ENCODE peak calls at places on chromosome 21, in four cellular contexts. Y, A, W and L are unnamed samples.

GRCh38 chr21:39084073-39084472 is 99.2 kb downstream of the PSMG1 start:
- DNase-seq in W (no peak), A (no peak), Y (no peak), L (no peak)

GRCh38 chr21:33949516-33950424 is 34.2 kb upstream of the ATP5PO start:
- DNase-seq in A (no peak), W (no peak), Y (no peak), L (no peak)

GRCh38 chr21:32949701-32950100 is 76.0 kb upstream of the OLIG2 start:
- DNase-seq in Y (no peak), W (no peak), A (peak; percentile 24), L (peak; percentile 39)

GRCh38 chr21:27422435-27422834 is 455.5 kb upstream of the ADAMTS5 start:
- DNase-seq in Y (peak; percentile 60), A (no peak), W (no peak), L (no peak)

GRCh38 chr21:10430007-10430406 is 91.4 kb upstream of the TPTE start:
- DNase-seq in W (no peak), Y (no peak), A (no peak), L (no peak)

GRCh38 chr21:21383126-21383525 is 384.9 kb downstream of the NCAM2 start:
- DNase-seq in A (no peak), Y (peak; percentile 11), W (no peak), L (no peak)

GRCh38 chr21:29078884-29079765 is 5.7 kb upstream of the CCT8 start:
- DNase-seq in A (no peak), W (no peak), Y (no peak), L (no peak)

GRCh38 chr21:25871566-25871965 is 136.8 kb downstream of the GABPA start:
- DNase-seq in W (no peak), Y (no peak), A (peak; percentile 45), L (peak; percentile 46)

GRCh38 chr21:25179116-25179515 is 428.2 kb downstream of the MRPL39 start:
- DNase-seq in W (no peak), Y (peak; percentile 30), A (no peak), L (no peak)

GRCh38 chr21:31557956-31558838 is 101.3 kb upstream of the SOD1 start:
- DNase-seq in W (no peak), Y (no peak), A (peak; percentile 48), L (peak; percentile 77)

GRCh38 chr21:40070871-40071270 is 203.6 kb downstream of the PCP4 start:
- DNase-seq in Y (no peak), W (no peak), A (no peak), L (no peak)

GRCh38 chr21:39397651-39398385 is 47.8 kb downstream of the LCA5L start:
- DNase-seq in W (no peak), A (no peak), Y (no peak), L (no peak)

GRCh38 chr21:29092102-29092959 is 18.9 kb upstream of the CCT8 start:
- DNase-seq in A (no peak), Y (peak; percentile 73), W (no peak), L (no peak)

GRCh38 chr21:31490471-31490870 is 146.4 kb upstream of the TIAM1 start:
- DNase-seq in Y (no peak), W (no peak), A (no peak), L (peak; percentile 62)

GRCh38 chr21:43015906-43016540 is 41.7 kb downstream of the PKNOX1 start:
- DNase-seq in W (no peak), A (no peak), Y (no peak), L (no peak)

GRCh38 chr21:16815228-16815627 is 697.6 kb upstream of the CXADR start:
- DNase-seq in Y (no peak), W (no peak), A (no peak), L (peak; percentile 10)

GRCh38 chr21:30646904-30647303 is 4.2 kb downstream of the KRTAP20-3 start:
- DNase-seq in Y (no peak), A (no peak), W (no peak), L (no peak)

GRCh38 chr21:27326293-27326692 is 359.4 kb upstream of the ADAMTS5 start:
- DNase-seq in W (no peak), Y (no peak), A (no peak), L (no peak)

GRCh38 chr21:39924577-39925308 is 57.5 kb downstream of the PCP4 start:
- DNase-seq in Y (no peak), W (no peak), A (peak; percentile 62), L (peak; percentile 66)

GRCh38 chr21:39483917-39484316 is 32.1 kb downstream of the SH3BGR start:
- DNase-seq in Y (peak; percentile 52), W (no peak), A (no peak), L (no peak)

GRCh38 chr21:27713159-27714109 is 746.5 kb upstream of the ADAMTS5 start:
- DNase-seq in A (no peak), Y (no peak), W (no peak), L (no peak)

GRCh38 chr21:33434770-33435360 is 31.7 kb downstream of the IFNGR2 start:
- DNase-seq in W (no peak), Y (peak; percentile 96), A (no peak), L (no peak)

GRCh38 chr21:25944672-25945213 is 210.0 kb downstream of the GABPA start:
- DNase-seq in Y (peak; percentile 32), W (no peak), A (no peak), L (no peak)

GRCh38 chr21:23936224-23936623 is 1671.1 kb downstream of the MRPL39 start:
- DNase-seq in W (no peak), A (no peak), Y (peak; percentile 48), L (peak; percentile 63)

GRCh38 chr21:33039542-33039941 is 13.8 kb downstream of the OLIG2 start:
- DNase-seq in W (no peak), Y (no peak), A (no peak), L (no peak)

GRCh38 chr21:39141502-39141901 is 41.7 kb downstream of the PSMG1 start:
- DNase-seq in Y (peak; percentile 73), W (no peak), A (no peak), L (no peak)

GRCh38 chr21:33789697-33790096 is 125.9 kb downstream of the ATP5PO start:
- DNase-seq in Y (no peak), A (no peak), W (no peak), L (no peak)

GRCh38 chr21:17348357-17348756 is 164.5 kb upstream of the CXADR start:
- DNase-seq in W (no peak), A (no peak), Y (no peak), L (no peak)

DNA sequence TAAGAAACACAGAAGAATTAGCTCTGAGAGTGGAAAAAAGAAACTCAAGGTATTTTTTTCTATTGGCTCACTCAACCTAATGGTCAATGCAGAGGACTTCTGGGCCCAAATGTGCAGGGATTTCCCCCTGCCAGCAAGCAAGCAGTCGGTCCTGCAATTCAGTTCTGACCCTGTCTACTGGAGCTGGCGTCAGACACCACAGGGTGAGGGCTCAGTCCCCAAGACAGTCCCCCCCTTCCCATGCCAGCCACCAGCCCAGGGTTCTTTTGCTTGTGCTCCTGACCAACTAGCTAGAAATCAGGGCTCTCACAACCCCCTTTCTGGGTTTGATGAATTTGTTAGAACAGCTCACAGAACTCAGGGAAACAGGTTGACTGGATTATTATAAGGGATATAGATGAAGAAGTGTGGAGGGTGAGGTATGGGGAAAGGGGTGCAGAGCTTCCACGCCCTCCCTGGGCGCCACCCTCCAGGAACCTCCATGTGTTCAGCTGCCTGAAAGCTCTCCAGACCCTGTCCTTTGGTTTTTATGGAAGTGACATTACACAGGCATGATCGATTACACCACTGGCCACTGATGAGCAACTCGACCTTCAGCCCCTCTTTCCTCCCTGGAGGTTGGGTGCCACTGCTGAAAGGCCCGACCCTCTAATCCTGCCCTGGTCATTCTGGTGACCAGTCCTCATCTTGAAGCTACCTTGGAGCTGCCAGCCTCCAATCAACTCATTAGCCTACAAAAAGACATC is 22.5 kb upstream of the PWP2 start:
- DNase-seq in A (no peak), Y (no peak), W (no peak), L (no peak)
- H3K27ac ChIP-seq in A (no peak overlapping the region), Y (no peak overlapping the region), W (no peak overlapping the region), L (no peak overlapping the region)

GRCh38 chr21:35323947-35324346 is 274.8 kb upstream of the RUNX1 start:
- DNase-seq in A (no peak), Y (no peak), W (no peak), L (no peak)
- H4K5ac ChIP-seq in A (no peak overlapping the region), Y (no peak overlapping the region), W (no peak overlapping the region), L (no peak overlapping the region)

DNA sequence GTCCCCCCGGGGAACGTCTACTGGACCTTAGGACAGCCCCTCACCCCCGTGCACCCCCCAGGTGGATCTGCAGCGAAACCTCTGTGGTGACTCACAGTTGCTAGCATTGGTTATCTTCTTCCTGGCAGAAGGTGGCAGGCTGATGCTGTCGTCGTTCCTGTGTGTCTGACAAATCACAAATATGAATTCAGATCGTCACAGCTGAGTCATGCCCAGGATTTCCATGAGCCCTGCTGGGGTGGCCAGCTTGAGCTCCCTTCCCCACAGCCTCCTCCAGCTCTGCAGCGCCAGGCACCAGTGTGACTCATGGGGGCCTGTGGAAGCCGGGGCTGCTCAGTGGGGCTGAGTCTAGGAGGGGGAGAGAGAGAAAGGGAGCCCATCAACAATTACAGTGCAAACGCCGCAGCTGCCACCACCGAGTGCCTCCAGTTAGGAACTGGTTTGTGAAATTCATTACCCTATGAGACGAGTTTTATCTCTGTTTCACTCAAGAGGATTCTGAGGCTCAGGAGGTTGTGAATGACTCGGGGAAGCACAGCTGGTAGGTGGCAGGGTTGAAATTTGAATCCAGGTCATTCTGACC is 197.9 kb downstream of the DYRK1A start:
- DNase-seq in W (no peak), Y (peak; percentile 100), A (peak; percentile 64), L (peak; percentile 88)
- H2AK5ac ChIP-seq in W (no peak overlapping the region), Y (peak overlapping the region; percentile 81), A (no peak overlapping the region), L (no peak overlapping the region)

DNA sequence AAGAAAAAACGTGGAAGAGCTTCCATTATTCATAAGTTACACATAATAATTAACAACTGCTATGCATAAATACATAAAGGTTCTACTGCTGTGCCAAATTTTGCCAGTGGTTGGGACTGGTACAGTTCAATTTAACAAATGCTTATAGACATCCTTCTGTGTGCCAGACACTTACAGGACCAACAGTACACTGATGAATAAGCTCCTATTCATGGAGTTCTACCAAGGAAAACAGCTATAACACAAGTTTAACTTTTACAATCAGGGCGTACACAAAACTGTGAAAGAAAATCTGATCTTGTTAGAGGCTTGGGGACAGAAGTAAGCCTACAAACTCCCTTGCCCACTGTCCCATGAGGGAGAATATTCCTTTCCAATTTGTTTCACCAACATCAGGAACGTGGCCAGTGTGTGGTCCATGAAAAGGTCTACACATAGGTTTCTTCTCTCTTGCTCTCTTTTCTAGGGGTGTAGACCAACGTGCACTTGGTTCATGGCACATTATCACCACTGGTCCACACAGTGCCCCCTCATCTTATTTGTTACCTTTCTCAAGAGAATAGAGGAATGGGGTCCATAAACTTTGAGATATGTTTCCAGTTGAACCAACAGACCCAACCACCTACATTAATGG is 10.1 kb downstream of the NRIP1 start:
- DNase-seq in Y (no peak), W (no peak), A (no peak), L (no peak)
- H3K27ac ChIP-seq in Y (no peak overlapping the region), W (no peak overlapping the region), A (no peak overlapping the region), L (no peak overlapping the region)

GRCh38 chr21:15283138-15283537 is 218.3 kb upstream of the NRIP1 start:
- DNase-seq in W (no peak), Y (no peak), A (no peak), L (no peak)
- H4K5ac ChIP-seq in W (no peak overlapping the region), Y (no peak overlapping the region), A (no peak overlapping the region), L (no peak overlapping the region)

GRCh38 chr21:46285206-46285661 is at the start of gene MCM3AP:
- DNase-seq in W (no peak), A (no peak), Y (no peak), L (no peak)
- H2AK5ac ChIP-seq in W (no peak within 1 kb of the TSS), A (no peak within 1 kb of the TSS), Y (peak within 1 kb of the TSS; percentile 23), L (no peak within 1 kb of the TSS)